ENCODE peak calls at places on chromosomes 2 and 18, in nine cellular contexts. X is hepatocyte; L is foreskin keratinocyte; W is naive thymus-derived CD4-positive, alpha-beta T cell; R is CD8-positive, alpha-beta memory T cell; N is K562; T is SK-N-SH; P is right cardiac atrium; M is brain microvascular endothelial cell. G is an unnamed sample.

GRCh38 chr2:240422683-240423329 is 12.7 kb upstream of the GPC1 start:
- DNase-seq in R (no peak), N (no peak), L (no peak), T (no peak), W (no peak), X (no peak), M (no peak), P (no peak), G (no peak)

GRCh38 chr18:3468066-3468705 is 18.2 kb downstream of the TGIF1 start:
- DNase-seq in R (no peak), W (no peak), M (no peak), N (no peak), T (no peak), X (no peak), L (no peak), P (no peak), G (no peak)

GRCh38 chr18:37435996-37436395 is 129.6 kb downstream of the CELF4 start:
- DNase-seq in P (no peak), R (no peak), M (no peak), X (no peak), L (no peak), N (no peak), T (no peak), W (no peak), G (no peak)

GRCh38 chr2:64442801-64443429 is 11.0 kb upstream of the LGALSL start:
- DNase-seq in M (no peak), R (no peak), X (no peak), T (no peak), W (no peak), L (no peak), P (no peak), N (no peak), G (no peak)

GRCh38 chr2:69184224-69184623 is 171.2 kb downstream of the ANTXR1 start:
- DNase-seq in T (peak), P (no peak), X (no peak), N (no peak), M (no peak), L (peak), W (no peak), R (no peak), G (no peak)

GRCh38 chr2:158346041-158346440 is 110.5 kb downstream of the CCDC148 start:
- DNase-seq in P (no peak), T (no peak), N (no peak), L (no peak), R (no peak), W (no peak), X (no peak), M (no peak), G (no peak)

GRCh38 chr2:84902526-84902925 is 2.9 kb upstream of the TMSB10 start:
- DNase-seq in L (no peak), R (no peak), P (no peak), N (no peak), W (no peak), X (no peak), M (no peak), T (no peak), G (no peak)

GRCh38 chr2:122179492-122180070 is 424.1 kb downstream of the TSN start:
- DNase-seq in X (no peak), M (no peak), R (no peak), P (no peak), W (no peak), L (no peak), T (no peak), N (no peak), G (no peak)

GRCh38 chr18:56152547-56152946 is 485.8 kb downstream of the TXNL1 start:
- DNase-seq in R (no peak), N (no peak), P (no peak), L (no peak), T (no peak), W (no peak), M (no peak), X (no peak), G (no peak)

GRCh38 chr2:102886216-102886893 is 124.5 kb downstream of the TMEM182 start:
- DNase-seq in L (no peak), M (no peak), T (no peak), W (no peak), R (no peak), X (no peak), N (no peak), P (no peak), G (peak)

GRCh38 chr2:69306897-69307695 is 79.9 kb downstream of the GFPT1 start:
- DNase-seq in N (peak), R (peak), W (peak), L (no peak), T (peak), X (peak), M (peak), P (peak), G (peak)

GRCh38 chr2:71358931-71359671 is 27.5 kb downstream of the ZNF638 start:
- DNase-seq in X (no peak), P (no peak), M (peak), R (no peak), W (no peak), N (no peak), T (no peak), L (peak), G (no peak)

GRCh38 chr18:66083078-66083477 is 332.3 kb downstream of the CDH7 start:
- DNase-seq in M (no peak), N (no peak), X (no peak), L (no peak), W (no peak), P (no peak), R (no peak), T (no peak), G (no peak)

GRCh38 chr18:25875574-25875973 is 214.8 kb downstream of the SS18 start:
- DNase-seq in T (no peak), W (no peak), P (peak), M (no peak), L (no peak), R (no peak), X (no peak), N (no peak), G (no peak)

GRCh38 chr2:94871226-94872087 is at the start of gene TEKT4:
- DNase-seq in W (no peak), T (peak), X (no peak), P (no peak), M (no peak), L (no peak), R (no peak), N (no peak), G (no peak)

GRCh38 chr18:35464731-35465728 is 32.7 kb downstream of the INO80C start:
- DNase-seq in L (no peak), X (no peak), R (no peak), W (no peak), P (no peak), N (no peak), T (no peak), M (no peak), G (peak)

GRCh38 chr2:142020368-142020767 is 110.4 kb downstream of the LRP1B start:
- DNase-seq in M (no peak), W (no peak), T (no peak), N (no peak), L (no peak), R (no peak), X (no peak), P (no peak), G (no peak)

GRCh38 chr2:189601043-189601442 is 20.5 kb upstream of the SLC40A1 start:
- DNase-seq in L (no peak), X (no peak), M (peak), N (peak), W (no peak), T (no peak), P (no peak), R (no peak), G (no peak)

GRCh38 chr2:189407161-189407943 is 33.9 kb upstream of the WDR75 start:
- DNase-seq in L (no peak), W (no peak), X (peak), N (no peak), T (peak), R (no peak), P (no peak), M (peak), G (no peak)

GRCh38 chr2:90069290-90069894 is 1377.9 kb downstream of the RPIA start:
- DNase-seq in X (no peak), N (peak), R (no peak), L (no peak), M (no peak), P (peak), T (peak), W (no peak), G (peak)

GRCh38 chr2:218032336-218033171 is 29.8 kb upstream of the TNS1 start:
- DNase-seq in N (no peak), L (no peak), X (no peak), T (peak), P (peak), W (no peak), R (no peak), M (no peak), G (no peak)

GRCh38 chr2:65049010-65049639 is 7.1 kb upstream of the CEP68 start:
- DNase-seq in P (no peak), N (no peak), T (no peak), W (no peak), M (no peak), L (no peak), X (no peak), R (no peak), G (no peak)

GRCh38 chr2:12326449-12327190 is 390.1 kb upstream of the TRIB2 start:
- DNase-seq in W (peak), M (no peak), L (no peak), X (no peak), P (no peak), N (no peak), R (no peak), T (no peak), G (no peak)

GRCh38 chr2:9768388-9768787 is 74.9 kb upstream of the TAF1B start:
- DNase-seq in M (no peak), T (no peak), L (no peak), W (no peak), P (no peak), R (no peak), X (peak), N (peak), G (no peak)

GRCh38 chr2:71894266-71894665 is 253.4 kb downstream of the CYP26B1 start:
- DNase-seq in M (no peak), T (no peak), N (no peak), P (no peak), X (no peak), W (no peak), R (no peak), L (no peak), G (no peak)

GRCh38 chr2:212282596-212283330 is 255.8 kb downstream of the ERBB4 start:
- DNase-seq in R (no peak), M (no peak), W (no peak), P (no peak), X (no peak), N (no peak), T (no peak), L (no peak), G (no peak)

GRCh38 chr2:173149491-173149890 is 73.8 kb downstream of the MAP3K20 start:
- DNase-seq in P (no peak), T (no peak), N (no peak), X (no peak), R (no peak), W (no peak), L (no peak), M (no peak), G (no peak)

GRCh38 chr2:216057688-216058193 is 23.9 kb downstream of the PECR start:
- DNase-seq in R (peak), X (peak), T (no peak), L (peak), P (no peak), M (peak), N (no peak), W (peak), G (peak)

GRCh38 chr18:68435581-68435980 is 279.3 kb downstream of the TMX3 start:
- DNase-seq in X (no peak), T (no peak), M (no peak), L (no peak), N (no peak), R (no peak), W (no peak), P (no peak), G (no peak)

GRCh38 chr2:1427086-1427485 is 13.8 kb downstream of the TPO start:
- DNase-seq in T (no peak), R (no peak), X (no peak), W (no peak), L (no peak), N (no peak), M (no peak), P (no peak), G (no peak)

GRCh38 chr2:73986085-73986680 is 1.5 kb downstream of the TET3 start:
- DNase-seq in N (no peak), P (peak), L (no peak), M (no peak), T (no peak), W (peak), X (no peak), R (peak), G (no peak)

GRCh38 chr2:1674276-1674675 is 70.0 kb downstream of the PXDN start:
- DNase-seq in W (no peak), N (no peak), T (no peak), M (no peak), R (no peak), L (no peak), X (no peak), P (no peak), G (no peak)

GRCh38 chr18:69992776-69993175 is 45.1 kb upstream of the CD226 start:
- DNase-seq in X (no peak), M (peak), T (no peak), L (peak), P (no peak), W (no peak), N (no peak), R (no peak), G (no peak)

GRCh38 chr2:229733606-229734205 is 19.4 kb upstream of the DNER start:
- DNase-seq in M (no peak), T (no peak), W (no peak), L (no peak), R (no peak), X (no peak), N (no peak), P (no peak), G (no peak)

GRCh38 chr2:11744631-11745394 is 1.6 kb upstream of the LPIN1 start:
- DNase-seq in N (peak), T (peak), P (peak), M (peak), W (peak), X (peak), R (peak), L (no peak), G (no peak)

GRCh38 chr18:79522451-79523220 is 126.9 kb downstream of the NFATC1 start:
- DNase-seq in P (peak), L (no peak), W (peak), N (no peak), M (no peak), X (no peak), R (peak), T (no peak), G (peak)

DNA sequence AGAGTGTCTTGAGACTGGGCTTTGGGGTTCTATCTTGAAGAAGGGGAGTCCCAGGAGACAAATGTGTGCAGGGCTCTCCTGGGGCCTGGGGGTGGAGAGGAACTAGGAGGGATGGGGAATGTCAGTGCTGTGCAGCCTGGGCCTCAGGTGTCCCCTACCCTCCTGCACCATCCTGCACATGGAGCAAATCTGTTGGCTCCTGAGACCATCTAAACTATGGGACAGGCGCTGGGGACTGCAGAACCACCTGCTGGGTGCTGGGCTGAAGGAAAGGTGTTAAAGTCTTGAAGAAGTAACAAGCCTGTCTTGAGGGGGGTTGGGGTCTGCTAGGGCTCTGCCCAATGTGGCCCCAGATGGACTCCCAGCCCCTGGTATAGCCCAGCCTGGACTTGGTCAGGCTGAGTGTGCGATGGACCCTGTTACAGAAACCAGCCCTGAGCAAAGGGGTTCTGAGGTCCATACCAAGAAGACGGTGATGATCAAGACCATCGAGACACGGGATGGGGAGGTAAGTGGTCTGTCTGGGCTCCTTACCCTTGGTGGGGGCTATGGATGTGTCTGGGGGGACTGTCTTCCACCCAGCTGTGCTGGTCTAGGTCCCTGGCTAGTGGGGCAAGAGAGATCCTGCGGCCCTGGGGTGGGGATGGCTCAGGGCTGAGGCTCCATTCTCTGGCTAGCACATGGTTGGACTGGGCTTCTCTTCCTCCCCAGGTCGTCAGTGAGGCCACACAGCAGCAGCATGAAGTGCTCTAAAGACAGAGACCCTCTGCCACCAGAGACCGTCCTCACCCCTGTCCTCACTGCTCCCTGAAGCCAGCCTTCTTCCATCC is 7.3 kb downstream of the DES start:
- DNase-seq in M (no peak), L (no peak), R (no peak), X (no peak), P (no peak), N (no peak), W (no peak), T (no peak), G (no peak)
- H3K27ac ChIP-seq in M (no peak), L (no peak), R (no peak), X (no peak), P (peak), N (no peak), W (no peak), T (no peak), G (no peak)

GRCh38 chr18:23738151-23738550 is 48.9 kb downstream of the LAMA3 start:
- DNase-seq in M (no peak), R (no peak), P (no peak), W (peak), N (no peak), L (no peak), X (no peak), T (no peak), G (peak)

GRCh38 chr18:23737578-23737977 is 48.3 kb downstream of the LAMA3 start:
- DNase-seq in R (no peak), T (no peak), X (no peak), W (no peak), P (no peak), M (no peak), N (no peak), L (no peak), G (no peak)

GRCh38 chr18:23733895-23734294 is 44.6 kb downstream of the LAMA3 start:
- DNase-seq in W (no peak), L (no peak), N (no peak), R (no peak), T (no peak), X (no peak), M (no peak), P (no peak), G (no peak)

GRCh38 chr18:23732439-23732838 is 43.2 kb downstream of the LAMA3 start:
- DNase-seq in W (no peak), L (no peak), N (no peak), T (no peak), R (no peak), X (no peak), P (no peak), M (no peak), G (no peak)

DNA sequence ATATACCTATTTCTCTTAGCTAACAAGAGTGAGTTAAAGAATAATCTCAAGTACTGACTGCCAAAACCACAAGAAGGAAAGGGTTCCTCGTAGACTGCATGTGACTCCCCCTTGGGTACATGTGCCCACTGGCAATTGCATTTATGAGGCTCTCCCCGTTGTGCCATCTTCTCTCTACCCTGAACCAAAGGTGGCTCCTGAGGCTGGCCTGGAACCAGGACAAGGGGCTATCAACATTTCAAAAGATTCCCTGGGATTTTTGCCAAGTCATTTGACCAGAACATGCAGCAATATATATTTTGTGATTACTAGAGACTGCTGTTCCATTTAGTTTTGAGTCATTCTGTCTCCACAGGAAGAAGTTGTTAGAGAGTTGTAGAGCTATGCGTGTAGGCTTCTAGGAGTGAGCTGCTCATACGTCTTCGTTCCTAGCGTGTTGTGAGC is 45.8 kb downstream of the LAMA3 start:
- DNase-seq in R (no peak), P (no peak), M (peak), L (no peak), T (no peak), N (no peak), W (no peak), X (no peak), G (no peak)
- H3K27ac ChIP-seq in R (no peak), P (no peak), M (no peak), L (no peak), T (no peak), N (no peak), W (no peak), X (no peak), G (no peak)

GRCh38 chr2:38098351-38099095 is 22.6 kb upstream of the CYP1B1 start:
- DNase-seq in T (no peak), P (peak), X (no peak), M (no peak), W (no peak), N (no peak), R (no peak), L (no peak), G (no peak)
- H3K27ac ChIP-seq in T (no peak), P (no peak), X (peak), M (peak), W (no peak), N (no peak), R (no peak), L (no peak), G (peak)

GRCh38 chr18:9870431-9871023 is 15.2 kb upstream of the TXNDC2 start:
- DNase-seq in R (no peak), L (no peak), X (no peak), W (no peak), M (no peak), P (no peak), N (no peak), T (no peak), G (no peak)
- H3K27ac ChIP-seq in R (peak), L (peak), X (peak), W (no peak), M (peak), P (no peak), N (peak), T (no peak), G (peak)

GRCh38 chr2:6932206-6932605 is 15.0 kb downstream of the RNF144A start:
- DNase-seq in W (no peak), P (no peak), M (no peak), T (no peak), X (no peak), R (no peak), N (no peak), L (no peak), G (no peak)
- H3K27ac ChIP-seq in W (no peak), P (no peak), M (no peak), T (no peak), X (no peak), R (no peak), N (no peak), L (no peak), G (no peak)

GRCh38 chr2:226790436-226790835 is 9.2 kb downstream of the IRS1 start:
- DNase-seq in W (no peak), N (no peak), M (no peak), L (no peak), X (peak), P (no peak), R (no peak), T (no peak), G (no peak)

GRCh38 chr2:226791487-226792081 is 8.0 kb downstream of the IRS1 start:
- DNase-seq in R (peak), P (peak), T (peak), L (no peak), X (peak), M (peak), N (peak), W (peak), G (no peak)

GRCh38 chr2:226791056-226791486 is 8.5 kb downstream of the IRS1 start:
- DNase-seq in M (peak), W (no peak), L (no peak), X (peak), T (no peak), P (no peak), N (no peak), R (no peak), G (peak)

GRCh38 chr2:226788881-226789485 is 10.6 kb downstream of the IRS1 start:
- DNase-seq in X (no peak), W (no peak), M (no peak), N (no peak), T (no peak), L (no peak), P (no peak), R (no peak), G (no peak)

GRCh38 chr2:226790006-226790405 is 9.6 kb downstream of the IRS1 start:
- DNase-seq in M (no peak), R (no peak), L (no peak), P (no peak), W (no peak), T (no peak), N (no peak), X (no peak), G (no peak)
- H3K27ac ChIP-seq in M (no peak), R (no peak), L (no peak), P (peak), W (no peak), T (no peak), N (no peak), X (peak), G (no peak)

DNA sequence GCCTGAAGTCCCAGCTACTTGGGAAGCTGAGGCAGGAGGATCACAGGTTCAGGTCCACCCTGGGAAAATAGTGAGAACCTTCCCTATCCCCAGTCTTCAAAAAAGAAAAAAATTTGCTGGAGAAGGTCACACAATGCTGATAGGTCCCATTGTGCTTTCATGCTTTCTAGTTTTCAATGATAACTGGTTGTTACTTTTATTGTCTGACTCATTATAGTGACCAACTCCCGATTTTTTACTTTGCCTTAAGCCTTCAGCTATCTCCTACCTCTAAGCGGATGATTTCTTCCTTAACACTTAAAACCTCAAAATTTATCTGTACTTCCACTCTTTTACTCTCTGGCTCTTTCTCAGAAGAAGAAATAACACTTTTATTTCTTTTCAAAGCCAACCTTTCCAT is 17.3 kb downstream of the MSH2 start:
- DNase-seq in X (no peak), N (no peak), T (no peak), R (no peak), L (no peak), M (no peak), W (no peak), P (no peak), G (no peak)
- H3K27ac ChIP-seq in X (no peak), N (no peak), T (no peak), R (no peak), L (no peak), M (no peak), W (no peak), P (no peak), G (no peak)